ENCODE peak calls at places on chromosomes 3 and 15, in eight cellular contexts. I, F, D, K, P, H, E and M are unnamed samples.

GRCh38 chr3:189967254-189967865 is 153.3 kb downstream of the P3H2 start:
- DNase-seq in I (peak; percentile 69), F (no peak), D (peak; percentile 30), K (peak; percentile 57), P (no peak), H (peak; percentile 36), E (peak; percentile 62), M (peak; percentile 55)

GRCh38 chr3:193743702-193744047 is 150.7 kb downstream of the OPA1 start:
- DNase-seq in I (no peak), F (no peak), D (no peak), K (no peak), P (no peak), H (no peak), E (no peak), M (no peak)

GRCh38 chr15:55789066-55789660 is 46.2 kb upstream of the PRTG start:
- DNase-seq in I (no peak), F (peak; percentile 26), D (no peak), K (no peak), P (no peak), H (no peak), E (peak; percentile 57), M (peak; percentile 52)

GRCh38 chr3:177443469-177443868 is 246.2 kb upstream of the TBL1XR1 start:
- DNase-seq in I (peak; percentile 48), F (no peak), D (no peak), K (no peak), P (no peak), H (no peak), E (no peak), M (no peak)

GRCh38 chr3:191901746-191902145 is 440.8 kb downstream of the PYDC2 start:
- DNase-seq in I (no peak), F (no peak), D (no peak), K (no peak), P (no peak), H (no peak), E (no peak), M (no peak)

GRCh38 chr3:138034918-138035317 is 25.0 kb downstream of the CLDN18 start:
- DNase-seq in I (no peak), F (no peak), D (no peak), K (no peak), P (no peak), H (no peak), E (no peak), M (no peak)

GRCh38 chr3:49019941-49020334 is 1.6 kb upstream of the DALRD3 start:
- DNase-seq in I (no peak), F (peak; percentile 18), D (no peak), K (no peak), P (no peak), H (no peak), E (no peak), M (no peak)

GRCh38 chr15:70633394-70633793 is 130.0 kb downstream of the UACA start:
- DNase-seq in I (no peak), F (peak; percentile 27), D (no peak), K (no peak), P (no peak), H (no peak), E (no peak), M (no peak)

GRCh38 chr3:81723732-81724313 is 37.6 kb downstream of the GBE1 start:
- DNase-seq in I (peak; percentile 48), F (no peak), D (no peak), K (no peak), P (no peak), H (no peak), E (no peak), M (no peak)

GRCh38 chr3:10419637-10420232 is 85.7 kb downstream of the ATP2B2 start:
- DNase-seq in I (peak; percentile 15), F (no peak), D (no peak), K (no peak), P (no peak), H (no peak), E (no peak), M (no peak)

GRCh38 chr3:159796744-159797143 is 191.9 kb upstream of the IL12A start:
- DNase-seq in I (peak; percentile 71), F (no peak), D (no peak), K (no peak), P (no peak), H (no peak), E (no peak), M (no peak)

GRCh38 chr3:13484861-13485590 is 4.9 kb downstream of the HDAC11 start:
- DNase-seq in I (peak; percentile 34), F (peak; percentile 92), D (no peak), K (no peak), P (no peak), H (no peak), E (no peak), M (no peak)

GRCh38 chr3:65732060-65732933 is 306.4 kb downstream of the MAGI1 start:
- DNase-seq in I (peak; percentile 71), F (no peak), D (peak; percentile 34), K (peak; percentile 38), P (peak; percentile 10), H (peak; percentile 55), E (peak; percentile 62), M (peak; percentile 60)

GRCh38 chr3:187130346-187131066 is 8.8 kb downstream of the RPL39L start:
- DNase-seq in I (peak; percentile 68), F (no peak), D (no peak), K (no peak), P (peak; percentile 29), H (peak; percentile 23), E (peak; percentile 46), M (peak; percentile 49)

DNA sequence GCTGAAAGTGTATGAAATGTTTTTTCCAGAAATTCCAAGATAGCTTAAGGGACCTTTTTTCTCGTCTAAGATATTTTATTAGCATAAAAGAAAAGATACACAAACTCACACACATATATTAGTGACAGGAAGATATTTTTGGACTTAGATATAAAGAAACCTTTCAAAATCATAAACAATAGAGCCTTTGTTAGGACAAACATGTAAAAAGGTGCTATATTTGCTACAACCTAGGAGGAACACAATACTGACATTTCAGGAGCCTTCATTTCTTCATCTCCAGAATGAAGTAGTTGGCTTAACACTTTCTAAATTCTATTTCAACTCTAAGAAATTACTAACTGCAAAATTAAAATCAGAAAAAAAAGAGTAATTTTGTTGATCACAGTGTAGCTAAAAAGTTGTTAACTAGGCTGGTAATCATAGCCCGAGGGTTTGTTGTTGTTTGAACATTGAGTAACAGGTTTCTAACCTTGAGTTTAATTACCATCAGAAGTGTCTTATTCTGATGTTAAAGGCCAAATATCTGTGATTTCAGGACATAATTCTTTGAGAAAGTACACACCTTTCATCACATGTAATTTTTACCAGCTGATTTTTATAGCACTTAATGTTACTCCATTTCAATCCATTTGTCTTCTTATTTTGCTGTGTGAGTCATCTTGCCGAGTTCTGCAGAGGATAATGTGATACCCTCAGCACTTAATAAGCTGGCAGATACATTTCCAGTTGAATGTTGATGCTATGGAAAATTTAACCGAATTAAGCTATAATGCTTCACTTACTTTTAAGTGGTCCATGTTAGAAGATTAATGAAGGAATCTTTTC is 97.3 kb downstream of the MBNL1 start:
- DNase-seq in I (peak; percentile 48), F (no peak), D (no peak), K (no peak), P (no peak), H (peak; percentile 40), E (no peak), M (no peak)
- TF ChIP-seq CTCF in I (no peak), F (no peak), D (no peak), K (no peak), P (no peak), H (no peak), E (no peak), M (no peak)

GRCh38 chr3:31361391-31362273 is 171.1 kb upstream of the STT3B start:
- DNase-seq in I (peak; percentile 56), F (no peak), D (peak; percentile 23), K (no peak), P (no peak), H (peak; percentile 65), E (no peak), M (no peak)

GRCh38 chr3:31364188-31364587 is 168.5 kb upstream of the STT3B start:
- DNase-seq in I (peak; percentile 20), F (no peak), D (no peak), K (no peak), P (no peak), H (no peak), E (no peak), M (no peak)

GRCh38 chr3:31370093-31370666 is 162.5 kb upstream of the STT3B start:
- DNase-seq in I (peak; percentile 51), F (no peak), D (no peak), K (no peak), P (no peak), H (no peak), E (no peak), M (no peak)

GRCh38 chr3:31369637-31370036 is 163.1 kb upstream of the STT3B start:
- DNase-seq in I (peak; percentile 25), F (no peak), D (no peak), K (no peak), P (no peak), H (no peak), E (no peak), M (no peak)

GRCh38 chr3:31364711-31365110 is 168.0 kb upstream of the STT3B start:
- DNase-seq in I (peak; percentile 23), F (no peak), D (no peak), K (no peak), P (no peak), H (peak; percentile 49), E (no peak), M (no peak)
- TF ChIP-seq CTCF in I (no peak), F (no peak), D (no peak), K (no peak), P (no peak), H (peak; percentile 17), E (no peak), M (peak; percentile 16)

GRCh38 chr3:188178293-188178950 is 24.5 kb downstream of the LPP start:
- DNase-seq in I (no peak), F (no peak), D (no peak), K (no peak), P (no peak), H (no peak), E (no peak), M (no peak)

GRCh38 chr3:188180114-188180513 is 26.2 kb downstream of the LPP start:
- DNase-seq in I (no peak), F (peak; percentile 34), D (no peak), K (no peak), P (no peak), H (no peak), E (no peak), M (no peak)

GRCh38 chr3:188176884-188177283 is 22.9 kb downstream of the LPP start:
- DNase-seq in I (no peak), F (no peak), D (no peak), K (no peak), P (no peak), H (no peak), E (no peak), M (no peak)

GRCh38 chr3:188177721-188178120 is 23.8 kb downstream of the LPP start:
- DNase-seq in I (no peak), F (no peak), D (no peak), K (no peak), P (no peak), H (no peak), E (no peak), M (no peak)

GRCh38 chr3:188179006-188179966 is 25.3 kb downstream of the LPP start:
- DNase-seq in I (peak; percentile 80), F (peak; percentile 52), D (peak; percentile 23), K (no peak), P (no peak), H (peak; percentile 73), E (no peak), M (no peak)
- TF ChIP-seq CTCF in I (no peak), F (peak; percentile 16), D (no peak), K (no peak), P (no peak), H (no peak), E (no peak), M (no peak)

GRCh38 chr3:43855674-43856299 is 165.0 kb downstream of the ABHD5 start:
- DNase-seq in I (peak; percentile 69), F (peak; percentile 58), D (peak; percentile 66), K (peak; percentile 63), P (peak; percentile 8), H (peak; percentile 59), E (peak; percentile 59), M (peak; percentile 54)
- TF ChIP-seq CTCF in I (peak; percentile 89), F (peak; percentile 45), D (peak; percentile 57), K (peak; percentile 41), P (peak; percentile 80), H (peak; percentile 84), E (peak; percentile 75), M (peak; percentile 80)